ENCODE peak calls at places on chromosomes 4 and X, in seven cellular contexts. J, Z, K, I, F, O and C are unnamed samples.

GRCh38 chrX:154409222-154409871 is at the start of gene DNASE1L1:
- DNase-seq in J (peak), Z (peak), K (peak), I (no peak), F (peak), O (no peak), C (peak)

GRCh38 chrX:134599173-134599914 is 58.9 kb downstream of the PLAC1 start:
- DNase-seq in J (no peak), Z (no peak), K (no peak), I (no peak), F (peak), O (no peak), C (no peak)

GRCh38 chr4:182240161-182241130 is 2.8 kb upstream of the TENM3 start:
- DNase-seq in J (peak), Z (no peak), K (no peak), I (no peak), F (peak), O (no peak), C (peak)

GRCh38 chr4:48016141-48017107 is at the start of the genes CNGA1 and NIPAL1:
- DNase-seq in J (peak), Z (peak), K (peak), I (peak), F (peak), O (peak), C (peak)

GRCh38 chr4:83362492-83363329 is 28.1 kb upstream of the HPSE start:
- DNase-seq in J (no peak), Z (no peak), K (peak), I (no peak), F (peak), O (peak), C (peak)

GRCh38 chr4:6342530-6343293 is 73.1 kb downstream of the WFS1 start:
- DNase-seq in J (no peak), Z (peak), K (no peak), I (no peak), F (no peak), O (no peak), C (peak)

GRCh38 chrX:56233682-56234081 is 1.5 kb downstream of the KLF8 start:
- DNase-seq in J (peak), Z (peak), K (peak), I (no peak), F (no peak), O (no peak), C (no peak)

GRCh38 chr4:85964298-85964697 is 395.6 kb downstream of the MAPK10 start:
- DNase-seq in J (no peak), Z (no peak), K (no peak), I (no peak), F (no peak), O (no peak), C (no peak)

GRCh38 chr4:136741468-136741867 is 790.8 kb downstream of the PCDH18 start:
- DNase-seq in J (no peak), Z (no peak), K (no peak), I (no peak), F (peak), O (no peak), C (no peak)

GRCh38 chrX:50431623-50432022 is 39.0 kb downstream of the DGKK start:
- DNase-seq in J (no peak), Z (no peak), K (no peak), I (no peak), F (no peak), O (no peak), C (no peak)

GRCh38 chr4:176549161-176549865 is 229.5 kb downstream of the SPCS3 start:
- DNase-seq in J (no peak), Z (no peak), K (no peak), I (no peak), F (peak), O (no peak), C (no peak)

GRCh38 chrX:104118765-104119164 is 6.4 kb downstream of the ZCCHC18 start:
- DNase-seq in J (no peak), Z (no peak), K (no peak), I (no peak), F (no peak), O (peak), C (no peak)

GRCh38 chr4:86497980-86498379 is 96.1 kb upstream of the PTPN13 start:
- DNase-seq in J (no peak), Z (no peak), K (no peak), I (no peak), F (peak), O (no peak), C (no peak)

GRCh38 chr4:36053931-36054330 is 190.4 kb downstream of the ARAP2 start:
- DNase-seq in J (no peak), Z (no peak), K (no peak), I (no peak), F (no peak), O (no peak), C (no peak)

GRCh38 chr4:42302348-42302747 is 94.9 kb upstream of the SHISA3 start:
- DNase-seq in J (peak), Z (no peak), K (peak), I (no peak), F (peak), O (no peak), C (peak)

GRCh38 chr4:683982-684571 is 4.9 kb downstream of the SLC49A3 start:
- DNase-seq in J (peak), Z (peak), K (no peak), I (no peak), F (peak), O (no peak), C (peak)

GRCh38 chr4:30756553-30756952 is 36.4 kb downstream of the PCDH7 start:
- DNase-seq in J (no peak), Z (no peak), K (no peak), I (no peak), F (no peak), O (no peak), C (no peak)

GRCh38 chr4:128600996-128601857 is 208.3 kb upstream of the JADE1 start:
- DNase-seq in J (no peak), Z (peak), K (peak), I (no peak), F (peak), O (peak), C (peak)

GRCh38 chr4:144709159-144709558 is 63.2 kb downstream of the HHIP start:
- DNase-seq in J (no peak), Z (no peak), K (no peak), I (no peak), F (peak), O (no peak), C (no peak)

GRCh38 chr4:55157559-55158277 is 32.3 kb upstream of the KDR start:
- DNase-seq in J (no peak), Z (no peak), K (no peak), I (no peak), F (no peak), O (no peak), C (no peak)

GRCh38 chr4:118888666-118889312 is at the start of gene SYNPO2:
- DNase-seq in J (peak), Z (peak), K (peak), I (no peak), F (peak), O (peak), C (peak)

GRCh38 chr4:169005453-169006099 is 4.5 kb downstream of the CBR4 start:
- DNase-seq in J (no peak), Z (no peak), K (no peak), I (no peak), F (peak), O (no peak), C (no peak)

GRCh38 chr4:77451530-77451929 is 154.1 kb upstream of the CXCL13 start:
- DNase-seq in J (no peak), Z (no peak), K (no peak), I (no peak), F (peak), O (peak), C (no peak)

GRCh38 chr4:10143171-10143570 is 26.6 kb upstream of the WDR1 start:
- DNase-seq in J (no peak), Z (no peak), K (no peak), I (no peak), F (no peak), O (no peak), C (no peak)

GRCh38 chrX:16103625-16104024 is 19.7 kb upstream of the GRPR start:
- DNase-seq in J (no peak), Z (no peak), K (no peak), I (no peak), F (no peak), O (no peak), C (no peak)

GRCh38 chrX:71198066-71198465 is 25.0 kb upstream of the GJB1 start:
- DNase-seq in J (no peak), Z (no peak), K (no peak), I (no peak), F (no peak), O (no peak), C (no peak)

GRCh38 chr4:2833671-2834000 is 10.0 kb upstream of the ADD1 start:
- DNase-seq in J (no peak), Z (no peak), K (no peak), I (no peak), F (no peak), O (no peak), C (no peak)

GRCh38 chrX:4944767-4945166 is 1231.3 kb upstream of the PRKX start:
- DNase-seq in J (no peak), Z (no peak), K (no peak), I (no peak), F (no peak), O (no peak), C (no peak)

GRCh38 chrX:4932790-4933189 is 1219.3 kb upstream of the PRKX start:
- DNase-seq in J (no peak), Z (no peak), K (no peak), I (no peak), F (no peak), O (no peak), C (no peak)

GRCh38 chr4:158729716-158730559 is 6.7 kb upstream of the PPID start:
- DNase-seq in J (peak), Z (peak), K (peak), I (no peak), F (peak), O (peak), C (peak)

GRCh38 chr4:101787917-101788316 is 2.6 kb upstream of the BANK1 start:
- DNase-seq in J (no peak), Z (no peak), K (no peak), I (no peak), F (no peak), O (no peak), C (no peak)

GRCh38 chr4:22237155-22237751 is 278.6 kb downstream of the ADGRA3 start:
- DNase-seq in J (peak), Z (peak), K (peak), I (no peak), F (peak), O (no peak), C (peak)

GRCh38 chr4:12595986-12596385 is 888.2 kb downstream of the RAB28 start:
- DNase-seq in J (no peak), Z (no peak), K (no peak), I (no peak), F (no peak), O (no peak), C (no peak)

GRCh38 chr4:18318682-18319410 is 297.3 kb upstream of the LCORL start:
- DNase-seq in J (no peak), Z (peak), K (peak), I (no peak), F (peak), O (peak), C (no peak)

GRCh38 chr4:26762650-26763049 is 98.0 kb upstream of the STIM2 start:
- DNase-seq in J (no peak), Z (no peak), K (no peak), I (no peak), F (no peak), O (no peak), C (no peak)

GRCh38 chr4:169225812-169226211 is 44.9 kb downstream of the SH3RF1 start:
- DNase-seq in J (no peak), Z (no peak), K (no peak), I (no peak), F (peak), O (no peak), C (no peak)

GRCh38 chrX:81378550-81378949 is 176.6 kb downstream of the SH3BGRL start:
- DNase-seq in J (no peak), Z (no peak), K (no peak), I (no peak), F (no peak), O (no peak), C (no peak)

GRCh38 chrX:85379174-85379907 is at the start of gene POF1B:
- DNase-seq in J (no peak), Z (no peak), K (peak), I (no peak), F (no peak), O (no peak), C (peak)

GRCh38 chr4:25223770-25224375 is 10.0 kb upstream of the PI4K2B start:
- DNase-seq in J (peak), Z (no peak), K (no peak), I (no peak), F (peak), O (no peak), C (no peak)